ENCODE peak calls at places on chromosomes 7 and 10, in five cellular contexts. L is naive thymus-derived CD8-positive, alpha-beta T cell; N is RPMI8226; X is endothelial cell; Z is NCI-H1092. P is an unnamed sample.

GRCh38 chr10:30058570-30059132 is 735 bp downstream of the JCAD start:
- DNase-seq in L (no peak), N (no peak), X (no peak), Z (no peak), P (no peak)

GRCh38 chr10:14605231-14605925 is 169.3 kb downstream of the FAM107B start:
- DNase-seq in L (no peak), N (no peak), X (no peak), Z (no peak), P (no peak)

GRCh38 chr10:29634764-29635625 is at the start of gene SVIL:
- DNase-seq in L (no peak), N (no peak), X (no peak), Z (no peak), P (no peak)

GRCh38 chr7:128025380-128025779 is 5.9 kb downstream of the LRRC4 start:
- DNase-seq in L (no peak), N (no peak), X (no peak), Z (no peak), P (no peak)

GRCh38 chr7:105697753-105698152 is 116.5 kb upstream of the EFCAB10 start:
- DNase-seq in L (no peak), N (no peak), X (no peak), Z (no peak), P (no peak)

GRCh38 chr10:128361487-128361886 is 235.3 kb upstream of the MKI67 start:
- DNase-seq in L (no peak), N (no peak), X (no peak), Z (no peak), P (no peak)

GRCh38 chr7:114412548-114412947 is 2.1 kb upstream of the FOXP2 start:
- DNase-seq in L (no peak), N (peak), X (no peak), Z (peak), P (peak)

GRCh38 chr10:17685227-17685840 is 41.4 kb downstream of the STAM start:
- DNase-seq in L (no peak), N (no peak), X (no peak), Z (no peak), P (no peak)

GRCh38 chr7:104890216-104890615 is 123.8 kb upstream of the KMT2E start:
- DNase-seq in L (no peak), N (no peak), X (no peak), Z (no peak), P (no peak)

GRCh38 chr7:108222236-108222892 is 92.2 kb upstream of the LAMB4 start:
- DNase-seq in L (no peak), N (no peak), X (no peak), Z (no peak), P (no peak)

GRCh38 chr10:99895867-99896266 is 113.4 kb downstream of the ABCC2 start:
- DNase-seq in L (no peak), N (no peak), X (no peak), Z (no peak), P (no peak)